ENCODE peak calls at places on chromosomes 13 and 19, in four cellular contexts. H is lower leg skin, M is left ventricle myocardium superior, Y is WERI-Rb-1. A is an unnamed sample.

GRCh38 chr19:12350185-12350889 is 15.1 kb downstream of the ZNF442 start:
- DNase-seq in Y (no peak), H (no peak), M (no peak), A (no peak)

GRCh38 chr19:2394054-2394668 is 33.2 kb downstream of the TIMM13 start:
- DNase-seq in H (no peak), Y (no peak), M (no peak), A (peak)

GRCh38 chr13:86881390-86881789 is 789.8 kb upstream of the SLITRK5 start:
- DNase-seq in M (no peak), H (no peak), Y (no peak), A (no peak)

GRCh38 chr19:58097783-58098681 is at the start of gene ZSCAN18:
- DNase-seq in H (peak), M (peak), Y (peak), A (peak)

GRCh38 chr13:91296011-91296410 is 51.5 kb upstream of the MIR17HG start:
- DNase-seq in Y (no peak), M (no peak), H (no peak), A (no peak)

GRCh38 chr19:3336680-3337523 is 29.5 kb upstream of the NFIC start:
- DNase-seq in M (peak), H (peak), Y (peak), A (no peak)

GRCh38 chr19:32396046-32396652 is 9.4 kb upstream of the DPY19L3 start:
- DNase-seq in H (no peak), Y (no peak), M (no peak), A (no peak)

GRCh38 chr13:111160648-111161047 is 45.5 kb downstream of the ARHGEF7 start:
- DNase-seq in H (no peak), Y (no peak), M (no peak), A (no peak)

GRCh38 chr13:99971576-99972189 is at the start of gene ZIC5:
- DNase-seq in H (no peak), Y (peak), M (no peak), A (no peak)

GRCh38 chr19:47581605-47582319 is 8.8 kb upstream of the ZNF541 start:
- DNase-seq in Y (no peak), M (no peak), H (peak), A (no peak)

GRCh38 chr13:50428183-50428877 is 413.1 kb downstream of the KCNRG start:
- DNase-seq in Y (no peak), H (no peak), M (no peak), A (no peak)

GRCh38 chr19:11767633-11768133 is 883 bp downstream of the ZNF441 start:
- DNase-seq in H (peak), M (peak), Y (peak), A (peak)

GRCh38 chr19:13366529-13367143 is 139.6 kb downstream of the CACNA1A start:
- DNase-seq in H (no peak), Y (no peak), M (no peak), A (no peak)

GRCh38 chr13:80571346-80572307 is 230.7 kb upstream of the SPRY2 start:
- DNase-seq in H (no peak), M (peak), Y (no peak), A (no peak)

GRCh38 chr13:27980280-27980998 is 8.1 kb downstream of the URAD start:
- DNase-seq in Y (no peak), H (no peak), M (no peak), A (no peak)

GRCh38 chr13:100922599-100922998 is 248.0 kb upstream of the TMTC4 start:
- DNase-seq in H (no peak), M (no peak), Y (no peak), A (no peak)

GRCh38 chr19:48964205-48965032 is 690 bp upstream of the FTL start:
- DNase-seq in Y (no peak), H (no peak), M (peak), A (no peak)

GRCh38 chr13:77465595-77466195 is 69.8 kb upstream of the SCEL start:
- DNase-seq in M (no peak), H (no peak), Y (no peak), A (no peak)

GRCh38 chr13:80757694-80758093 is 416.8 kb upstream of the SPRY2 start:
- DNase-seq in Y (no peak), H (no peak), M (no peak), A (no peak)

GRCh38 chr19:4930664-4931063 is 21.4 kb downstream of the UHRF1 start:
- DNase-seq in M (no peak), H (no peak), Y (no peak), A (no peak)

GRCh38 chr13:113192902-113193301 is 15.6 kb downstream of the PCID2 start:
- DNase-seq in H (no peak), M (no peak), Y (no peak), A (no peak)

GRCh38 chr19:23002690-23003422 is at the start of gene ZNF728:
- DNase-seq in M (peak), H (no peak), Y (no peak), A (no peak)

GRCh38 chr13:33352023-33352422 is 66.5 kb upstream of the STARD13 start:
- DNase-seq in Y (no peak), M (no peak), H (no peak), A (no peak)

GRCh38 chr19:23516266-23516665 is 121.0 kb upstream of the ZNF91 start:
- DNase-seq in Y (no peak), M (no peak), H (no peak), A (no peak)

GRCh38 chr13:40796649-40797048 is 7.2 kb downstream of the SLC25A15 start:
- DNase-seq in M (no peak), H (no peak), Y (no peak), A (no peak)

A was measured in GM12878.